ENCODE peak calls at places on chromosomes 2 and 18, in four cellular contexts. L, M, K and O are unnamed samples.

GRCh38 chr2:127398239-127398590 is 10.4 kb upstream of the MAP3K2 start:
- DNase-seq in L (peak; percentile 94), M (peak; percentile 70), K (peak; percentile 88), O (peak; percentile 91)

GRCh38 chr18:78986018-78986481 is 6.4 kb downstream of the SALL3 start:
- DNase-seq in M (peak; percentile 58), K (no peak), L (peak; percentile 26), O (no peak)

GRCh38 chr2:169362346-169363026 is at the start of gene LRP2:
- DNase-seq in L (no peak), M (peak; percentile 67), K (peak; percentile 13), O (no peak)

GRCh38 chr2:241147336-241147735 is 1.9 kb downstream of the PASK start:
- DNase-seq in K (no peak), L (no peak), M (no peak), O (no peak)

GRCh38 chr2:26077291-26077690 is 43.4 kb downstream of the RAB10 start:
- DNase-seq in L (no peak), M (no peak), K (no peak), O (no peak)

GRCh38 chr2:173436088-173436487 is 81.4 kb downstream of the CDCA7 start:
- DNase-seq in M (no peak), L (no peak), K (no peak), O (no peak)

GRCh38 chr18:58496937-58497336 is 132.0 kb downstream of the ALPK2 start:
- DNase-seq in K (no peak), L (peak; percentile 12), M (no peak), O (no peak)

GRCh38 chr2:120220756-120221155 is 2.4 kb downstream of the TMEM185B start:
- DNase-seq in K (no peak), L (no peak), M (no peak), O (no peak)

GRCh38 chr18:11251229-11251890 is 102.0 kb upstream of the PIEZO2 start:
- DNase-seq in L (no peak), M (no peak), K (no peak), O (peak; percentile 64)

GRCh38 chr2:217286833-217287232 is 427.0 kb upstream of the TNP1 start:
- DNase-seq in K (no peak), L (no peak), M (no peak), O (no peak)

GRCh38 chr2:223618172-223619035 is 16.2 kb upstream of the SCG2 start:
- DNase-seq in K (no peak), L (no peak), M (no peak), O (no peak)

GRCh38 chr2:158457826-158458616 is 1.3 kb downstream of the PKP4 start:
- DNase-seq in K (peak; percentile 85), M (peak; percentile 82), L (peak; percentile 74), O (peak; percentile 78)

GRCh38 chr2:158459161-158460003 is 2.6 kb downstream of the PKP4 start:
- DNase-seq in L (no peak), K (no peak), M (no peak), O (no peak)

GRCh38 chr2:158458617-158458920 is 1.8 kb downstream of the PKP4 start:
- DNase-seq in K (no peak), L (peak; percentile 12), M (peak; percentile 12), O (no peak)

GRCh38 chr2:158456309-158457066 is at the start of the genes CCDC148 and PKP4:
- DNase-seq in M (peak; percentile 95), L (peak; percentile 99), K (peak; percentile 89), O (peak; percentile 94)

DNA sequence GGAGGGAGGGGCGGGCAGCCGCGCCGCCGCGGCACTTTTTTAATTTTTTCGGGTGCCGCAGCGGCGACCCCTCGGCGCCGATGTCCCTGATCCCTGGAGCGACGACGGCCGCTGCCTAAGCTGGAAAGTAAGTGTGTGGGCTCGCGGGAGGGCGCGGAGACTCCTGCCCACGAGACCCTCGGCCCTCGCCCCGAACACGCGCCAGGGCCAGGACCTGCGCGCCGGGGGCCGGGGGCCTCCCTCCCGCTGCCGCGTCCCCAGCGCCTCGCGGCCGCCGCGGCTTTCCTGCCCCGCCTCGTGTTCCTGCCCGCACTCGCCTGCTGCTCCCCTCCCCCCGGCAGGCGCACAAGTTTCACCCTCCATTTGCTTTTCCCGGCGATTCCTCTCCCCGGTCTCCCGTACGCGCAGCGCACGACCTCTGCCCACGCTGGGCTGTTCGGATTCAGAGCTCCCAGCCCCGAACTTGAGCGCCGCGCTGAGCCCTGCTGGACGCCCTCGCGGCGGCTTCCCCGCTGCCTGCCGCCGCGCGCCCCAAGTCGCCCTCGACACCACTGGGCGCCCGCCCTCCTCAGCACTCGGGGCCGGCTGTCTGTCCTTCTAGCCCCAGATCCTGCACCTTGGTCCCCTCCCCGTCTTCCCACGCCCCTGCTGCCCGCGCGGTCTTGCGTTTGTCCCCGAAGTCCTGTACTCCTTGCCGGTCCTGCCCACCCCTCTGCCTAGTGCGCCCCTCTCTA is 507 bp downstream of the PKP4 start:
- DNase-seq in L (peak; percentile 68), M (peak; percentile 79), K (peak; percentile 63), O (peak; percentile 79)
- TF ChIP-seq POLR2AphosphoS5 in L (no peak), M (no peak), K (no peak), O (no peak)

GRCh38 chr2:49251766-49252165 is 97.5 kb upstream of the FSHR start:
- DNase-seq in K (no peak), M (no peak), L (no peak), O (no peak)

GRCh38 chr2:49251251-49251650 is 96.9 kb upstream of the FSHR start:
- DNase-seq in M (no peak), L (no peak), K (no peak), O (no peak)

GRCh38 chr2:49254401-49254800 is 100.1 kb upstream of the FSHR start:
- DNase-seq in L (no peak), K (no peak), M (no peak), O (no peak)

GRCh38 chr2:49259926-49260325 is 105.6 kb upstream of the FSHR start:
- DNase-seq in M (no peak), K (no peak), L (no peak), O (no peak)

GRCh38 chr2:49255325-49256023 is 101.2 kb upstream of the FSHR start:
- DNase-seq in K (no peak), L (no peak), M (peak; percentile 33), O (no peak)
- TF ChIP-seq EP300 in K (no peak), L (no peak), M (peak; percentile 15), O (no peak)

DNA sequence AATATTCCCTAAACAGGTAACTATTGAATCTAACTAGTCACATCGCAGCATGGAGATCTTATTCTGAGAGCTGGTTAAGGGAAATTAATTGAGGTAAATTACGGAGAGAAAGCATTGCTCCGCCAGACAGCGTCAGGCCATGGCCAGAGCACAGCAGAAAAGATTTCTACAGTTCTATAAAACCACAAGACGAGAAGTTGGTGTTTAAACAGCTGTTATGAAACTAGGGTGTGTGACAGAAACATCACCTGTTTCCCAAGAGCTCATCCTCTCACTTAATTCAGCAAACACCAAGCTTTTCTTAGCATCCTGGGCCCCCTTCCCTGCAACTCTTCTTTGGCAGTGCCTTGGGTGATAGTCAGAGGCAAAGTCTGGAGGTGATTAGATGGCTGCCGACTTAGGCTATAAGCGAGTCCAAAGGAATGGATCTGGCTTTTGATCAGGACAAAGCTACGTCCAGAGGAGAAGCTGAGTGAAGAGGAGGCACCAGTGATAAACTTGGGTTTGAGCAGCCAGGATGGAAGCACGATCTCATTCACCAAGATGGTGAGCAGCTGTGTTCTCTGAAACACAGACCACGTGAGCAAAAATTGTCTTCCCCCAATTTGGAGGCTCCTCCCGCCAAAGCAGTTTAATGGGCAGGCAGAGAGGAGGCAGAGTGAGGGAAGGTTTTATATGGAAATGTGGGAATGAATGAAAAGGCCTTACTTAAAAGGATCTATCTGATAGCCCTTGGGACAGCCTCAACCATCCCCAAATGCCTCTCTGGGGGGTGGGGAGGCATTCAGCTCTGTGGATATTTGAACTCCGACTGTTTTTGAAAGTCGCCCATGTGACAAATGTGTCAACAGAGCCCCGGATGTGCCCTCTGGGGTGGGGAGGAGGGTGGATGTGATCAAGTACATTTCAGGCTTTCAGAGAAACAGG is 57.8 kb downstream of the PKDCC start:
- DNase-seq in K (peak; percentile 67), L (no peak), M (no peak), O (no peak)
- TF ChIP-seq POLR2AphosphoS5 in K (no peak), L (no peak), M (no peak), O (no peak)

GRCh38 chr2:28370355-28370754 is 22.3 kb upstream of the FOSL2 start:
- DNase-seq in L (no peak), M (no peak), K (no peak), O (no peak)
- TF ChIP-seq EP300 in L (no peak), M (no peak), K (no peak), O (no peak)

GRCh38 chr2:54331095-54331835 is 75.2 kb upstream of the TSPYL6 start:
- DNase-seq in L (no peak), K (no peak), M (peak; percentile 11), O (peak; percentile 66)

GRCh38 chr2:54329482-54330225 is 73.6 kb upstream of the TSPYL6 start:
- DNase-seq in K (no peak), M (peak; percentile 28), L (no peak), O (no peak)

GRCh38 chr2:54325148-54325547 is 69.1 kb upstream of the TSPYL6 start:
- DNase-seq in K (no peak), L (no peak), M (no peak), O (no peak)

GRCh38 chr2:54332386-54332785 is 76.4 kb upstream of the TSPYL6 start:
- DNase-seq in K (no peak), M (no peak), L (no peak), O (no peak)

GRCh38 chr2:54330226-54331094 is 74.4 kb upstream of the TSPYL6 start:
- DNase-seq in K (peak; percentile 96), M (peak; percentile 97), L (peak; percentile 98), O (peak; percentile 99)
- TF ChIP-seq POLR2AphosphoS5 in K (peak; percentile 90), M (peak; percentile 82), L (no peak), O (peak; percentile 94)

GRCh38 chr2:27204566-27204965 is 7.3 kb upstream of the ATRAID start:
- DNase-seq in L (no peak), K (no peak), M (no peak), O (peak; percentile 28)

GRCh38 chr2:27208486-27209050 is 3.3 kb upstream of the ATRAID start:
- DNase-seq in L (no peak), K (no peak), M (no peak), O (peak; percentile 26)

GRCh38 chr2:27205206-27205605 is 6.6 kb upstream of the ATRAID start:
- DNase-seq in L (no peak), M (no peak), K (no peak), O (peak; percentile 37)

GRCh38 chr2:27203741-27204140 is 8.1 kb upstream of the ATRAID start:
- DNase-seq in K (no peak), L (no peak), M (no peak), O (no peak)

GRCh38 chr2:27206346-27206745 is 5.5 kb upstream of the ATRAID start:
- DNase-seq in L (no peak), M (no peak), K (no peak), O (peak; percentile 28)
- TF ChIP-seq EP300 in L (no peak), M (no peak), K (no peak), O (no peak)

GRCh38 chr2:231455222-231455621 is 9.1 kb downstream of the NCL start:
- DNase-seq in L (no peak), M (no peak), K (no peak), O (no peak)

GRCh38 chr2:231455890-231456289 is 8.4 kb downstream of the NCL start:
- DNase-seq in M (no peak), L (no peak), K (no peak), O (no peak)

GRCh38 chr2:231458368-231458767 is 5.9 kb downstream of the NCL start:
- DNase-seq in M (no peak), K (no peak), L (no peak), O (no peak)

GRCh38 chr2:231456295-231457004 is 7.8 kb downstream of the NCL start:
- DNase-seq in K (no peak), M (no peak), L (no peak), O (no peak)

GRCh38 chr2:231457101-231457500 is 7.2 kb downstream of the NCL start:
- DNase-seq in M (no peak), K (no peak), L (no peak), O (no peak)
- TF ChIP-seq POLR2AphosphoS5 in M (no peak), K (no peak), L (no peak), O (no peak)